ENCODE peak calls at places on chromosomes 1 and 21, in four cellular contexts. One of them, this sample, is unnamed.

GRCh38 chr1:113375878-113376277 is 14.4 kb upstream of the MAGI3 start:
- DNase-seq in amniotic stem cell: no peak
- DNase-seq in HTR-8/SVneo: no peak
- DNase-seq in NCI-H446: no peak
- DNase-seq in this sample: no peak

GRCh38 chr1:98045211-98046030 is 124.6 kb upstream of the DPYD start:
- DNase-seq in amniotic stem cell: peak
- DNase-seq in HTR-8/SVneo: no peak
- DNase-seq in NCI-H446: peak
- DNase-seq in this sample: no peak

GRCh38 chr1:183075861-183076260 is 52.6 kb downstream of the LAMC1 start:
- DNase-seq in amniotic stem cell: no peak
- DNase-seq in HTR-8/SVneo: no peak
- DNase-seq in NCI-H446: peak
- DNase-seq in this sample: no peak

GRCh38 chr1:201617157-201617556 is 78.2 kb downstream of the NAV1 start:
- DNase-seq in HTR-8/SVneo: no peak
- DNase-seq in amniotic stem cell: no peak
- DNase-seq in NCI-H446: no peak
- DNase-seq in this sample: no peak

GRCh38 chr21:41170442-41170841 is 2.5 kb downstream of the BACE2 start:
- DNase-seq in HTR-8/SVneo: peak
- DNase-seq in amniotic stem cell: no peak
- DNase-seq in NCI-H446: no peak
- DNase-seq in this sample: peak

GRCh38 chr21:45269861-45270260 is 17.8 kb downstream of the POFUT2 start:
- DNase-seq in NCI-H446: no peak
- DNase-seq in HTR-8/SVneo: no peak
- DNase-seq in amniotic stem cell: no peak
- DNase-seq in this sample: no peak

GRCh38 chr1:226634156-226634588 is 85.6 kb downstream of the STUM start:
- DNase-seq in HTR-8/SVneo: peak
- DNase-seq in NCI-H446: peak
- DNase-seq in amniotic stem cell: peak
- DNase-seq in this sample: peak

GRCh38 chr1:9391620-9392019 is 98.9 kb downstream of the SPSB1 start:
- DNase-seq in HTR-8/SVneo: no peak
- DNase-seq in amniotic stem cell: no peak
- DNase-seq in NCI-H446: no peak
- DNase-seq in this sample: no peak

GRCh38 chr1:150765229-150765976 is at the start of gene CTSS:
- DNase-seq in amniotic stem cell: no peak
- DNase-seq in NCI-H446: no peak
- DNase-seq in HTR-8/SVneo: no peak
- DNase-seq in this sample: peak

GRCh38 chr1:61674221-61674620 is 50.7 kb downstream of the TM2D1 start:
- DNase-seq in NCI-H446: no peak
- DNase-seq in HTR-8/SVneo: no peak
- DNase-seq in amniotic stem cell: no peak
- DNase-seq in this sample: peak

GRCh38 chr1:198932351-198932991 is 293.6 kb downstream of the PTPRC start:
- DNase-seq in HTR-8/SVneo: no peak
- DNase-seq in NCI-H446: peak
- DNase-seq in amniotic stem cell: no peak
- DNase-seq in this sample: peak

GRCh38 chr1:52970149-52970548 is 43.1 kb downstream of the SCP2 start:
- DNase-seq in HTR-8/SVneo: peak
- DNase-seq in NCI-H446: no peak
- DNase-seq in amniotic stem cell: no peak
- DNase-seq in this sample: peak